ENCODE peak calls at places on chromosomes 11 and 22, in ten cellular contexts. One of them, this sample, is unnamed.
A peak's percentile ranks its signal among the peaks of the same experiment; 100 is the strongest.

GRCh38 chr11:12803086-12803826 is 129.0 kb downstream of the TEAD1 start:
- DNase-seq in left ventricle myocardium superior: no peak
- DNase-seq in sciatic nerve: no peak
- DNase-seq in dorsolateral prefrontal cortex: no peak
- DNase-seq in iPS DF 19.7: no peak
- DNase-seq in pancreas: no peak
- DNase-seq in AG04449: no peak
- DNase-seq in HTR-8/SVneo: no peak
- DNase-seq in astrocyte of the hippocampus: peak; percentile 85
- DNase-seq in naive B cell: no peak
- DNase-seq in this sample: no peak

GRCh38 chr11:92948116-92948515 is 21.3 kb upstream of the MTNR1B start:
- DNase-seq in astrocyte of the hippocampus: no peak
- DNase-seq in AG04449: no peak
- DNase-seq in iPS DF 19.7: no peak
- DNase-seq in pancreas: no peak
- DNase-seq in sciatic nerve: no peak
- DNase-seq in HTR-8/SVneo: no peak
- DNase-seq in naive B cell: no peak
- DNase-seq in left ventricle myocardium superior: no peak
- DNase-seq in dorsolateral prefrontal cortex: no peak
- DNase-seq in this sample: peak; percentile 42

GRCh38 chr22:36362819-36363377 is 24.9 kb downstream of the MYH9 start:
- DNase-seq in astrocyte of the hippocampus: no peak
- DNase-seq in sciatic nerve: no peak
- DNase-seq in left ventricle myocardium superior: no peak
- DNase-seq in dorsolateral prefrontal cortex: no peak
- DNase-seq in naive B cell: no peak
- DNase-seq in AG04449: no peak
- DNase-seq in iPS DF 19.7: no peak
- DNase-seq in pancreas: no peak
- DNase-seq in HTR-8/SVneo: no peak
- DNase-seq in this sample: no peak

GRCh38 chr22:20062766-20063083 is 17.3 kb upstream of the DGCR8 start:
- DNase-seq in AG04449: no peak
- DNase-seq in iPS DF 19.7: no peak
- DNase-seq in left ventricle myocardium superior: no peak
- DNase-seq in dorsolateral prefrontal cortex: no peak
- DNase-seq in naive B cell: no peak
- DNase-seq in HTR-8/SVneo: no peak
- DNase-seq in sciatic nerve: no peak
- DNase-seq in astrocyte of the hippocampus: peak; percentile 53
- DNase-seq in pancreas: no peak
- DNase-seq in this sample: no peak

GRCh38 chr11:75268626-75269366 is 28.2 kb downstream of the TPBGL start:
- DNase-seq in iPS DF 19.7: no peak
- DNase-seq in HTR-8/SVneo: no peak
- DNase-seq in naive B cell: no peak
- DNase-seq in sciatic nerve: peak; percentile 54
- DNase-seq in AG04449: no peak
- DNase-seq in left ventricle myocardium superior: no peak
- DNase-seq in astrocyte of the hippocampus: no peak
- DNase-seq in dorsolateral prefrontal cortex: peak; percentile 26
- DNase-seq in pancreas: no peak
- DNase-seq in this sample: no peak

GRCh38 chr11:58067685-58068084 is 36.9 kb downstream of the OR6Q1 start:
- DNase-seq in naive B cell: no peak
- DNase-seq in dorsolateral prefrontal cortex: no peak
- DNase-seq in pancreas: no peak
- DNase-seq in left ventricle myocardium superior: no peak
- DNase-seq in HTR-8/SVneo: no peak
- DNase-seq in astrocyte of the hippocampus: no peak
- DNase-seq in iPS DF 19.7: no peak
- DNase-seq in sciatic nerve: no peak
- DNase-seq in AG04449: no peak
- DNase-seq in this sample: no peak

GRCh38 chr22:49305966-49306631 is 521.6 kb downstream of the BRD1 start:
- DNase-seq in left ventricle myocardium superior: no peak
- DNase-seq in naive B cell: no peak
- DNase-seq in AG04449: no peak
- DNase-seq in dorsolateral prefrontal cortex: no peak
- DNase-seq in iPS DF 19.7: no peak
- DNase-seq in HTR-8/SVneo: no peak
- DNase-seq in sciatic nerve: peak; percentile 27
- DNase-seq in pancreas: no peak
- DNase-seq in astrocyte of the hippocampus: no peak
- DNase-seq in this sample: no peak

GRCh38 chr11:119479685-119480275 is 56.8 kb upstream of the THY1 start:
- DNase-seq in pancreas: no peak
- DNase-seq in sciatic nerve: no peak
- DNase-seq in left ventricle myocardium superior: no peak
- DNase-seq in HTR-8/SVneo: peak; percentile 58
- DNase-seq in naive B cell: no peak
- DNase-seq in AG04449: no peak
- DNase-seq in dorsolateral prefrontal cortex: peak; percentile 7
- DNase-seq in iPS DF 19.7: no peak
- DNase-seq in astrocyte of the hippocampus: peak; percentile 50
- DNase-seq in this sample: no peak

GRCh38 chr11:37503411-37504065 is 905.5 kb upstream of the RAG2 start:
- DNase-seq in left ventricle myocardium superior: no peak
- DNase-seq in astrocyte of the hippocampus: no peak
- DNase-seq in dorsolateral prefrontal cortex: no peak
- DNase-seq in naive B cell: no peak
- DNase-seq in iPS DF 19.7: no peak
- DNase-seq in HTR-8/SVneo: no peak
- DNase-seq in sciatic nerve: no peak
- DNase-seq in AG04449: no peak
- DNase-seq in pancreas: no peak
- DNase-seq in this sample: no peak

GRCh38 chr11:116835042-116835772 is 2.2 kb downstream of the APOA1 start:
- DNase-seq in naive B cell: no peak
- DNase-seq in iPS DF 19.7: no peak
- DNase-seq in pancreas: peak; percentile 66
- DNase-seq in sciatic nerve: peak; percentile 55
- DNase-seq in dorsolateral prefrontal cortex: no peak
- DNase-seq in AG04449: no peak
- DNase-seq in astrocyte of the hippocampus: no peak
- DNase-seq in HTR-8/SVneo: no peak
- DNase-seq in left ventricle myocardium superior: peak; percentile 45
- DNase-seq in this sample: no peak

GRCh38 chr22:21856197-21856596 is 11.2 kb downstream of the MAPK1 start:
- DNase-seq in AG04449: no peak
- DNase-seq in pancreas: no peak
- DNase-seq in naive B cell: no peak
- DNase-seq in sciatic nerve: no peak
- DNase-seq in left ventricle myocardium superior: no peak
- DNase-seq in dorsolateral prefrontal cortex: no peak
- DNase-seq in iPS DF 19.7: no peak
- DNase-seq in astrocyte of the hippocampus: no peak
- DNase-seq in HTR-8/SVneo: no peak
- DNase-seq in this sample: no peak